ENCODE peak calls at places on chromosomes 4 and X, in eight cellular contexts. W is psoas muscle, G is tibial nerve, E is kidney epithelial cell, C is body of pancreas, D is GM06990, P is astrocyte of the spinal cord, Q is heart right ventricle. V is an unnamed sample.

GRCh38 chr4:123037809-123038208 is 115.4 kb upstream of the NUDT6 start:
- DNase-seq in E (peak), G (no peak), P (peak), W (no peak), Q (no peak), D (no peak), C (no peak), V (no peak)

GRCh38 chr4:85952982-85953650 is 406.7 kb downstream of the MAPK10 start:
- DNase-seq in E (no peak), Q (no peak), D (no peak), P (peak), C (no peak), W (no peak), G (no peak), V (no peak)

GRCh38 chrX:68842781-68843581 is 14.2 kb downstream of the EFNB1 start:
- DNase-seq in C (peak), E (no peak), P (peak), Q (no peak), D (no peak), W (no peak), G (no peak), V (no peak)

GRCh38 chrX:67917412-67918010 is 373.7 kb downstream of the AR start:
- DNase-seq in G (no peak), E (no peak), W (no peak), Q (no peak), D (no peak), P (no peak), C (no peak), V (no peak)

GRCh38 chrX:19799319-19800182 is 87.8 kb downstream of the SH3KBP1 start:
- DNase-seq in E (no peak), C (no peak), Q (no peak), W (no peak), D (no peak), G (no peak), P (peak), V (no peak)

GRCh38 chrX:43963726-43964125 is 9.5 kb downstream of the NDP start:
- DNase-seq in Q (no peak), P (no peak), D (no peak), W (no peak), E (no peak), G (no peak), C (no peak), V (no peak)

GRCh38 chr4:186838295-186838694 is 114.6 kb upstream of the FAT1 start:
- DNase-seq in C (no peak), P (no peak), D (no peak), Q (no peak), W (no peak), E (no peak), G (no peak), V (no peak)

GRCh38 chr4:67575232-67575888 is 16.8 kb downstream of the STAP1 start:
- DNase-seq in E (no peak), D (peak), P (no peak), G (no peak), C (peak), W (no peak), Q (no peak), V (no peak)

GRCh38 chrX:74505437-74505836 is 84.1 kb downstream of the SLC16A2 start:
- DNase-seq in Q (no peak), C (no peak), D (no peak), W (no peak), G (no peak), P (no peak), E (no peak), V (no peak)

GRCh38 chrX:118534716-118535493 is 39.3 kb downstream of the DOCK11 start:
- DNase-seq in E (no peak), W (no peak), D (no peak), G (no peak), C (no peak), P (peak), Q (no peak), V (no peak)

GRCh38 chr4:19030048-19030447 is 1008.5 kb upstream of the LCORL start:
- DNase-seq in W (no peak), Q (no peak), C (no peak), G (no peak), D (no peak), P (no peak), E (peak), V (no peak)

GRCh38 chrX:17697191-17697590 is 40.1 kb upstream of the SCML1 start:
- DNase-seq in P (no peak), E (no peak), G (no peak), W (no peak), C (no peak), Q (no peak), D (no peak), V (no peak)

GRCh38 chr4:3387154-3387942 is 54.4 kb upstream of the HGFAC start:
- DNase-seq in G (no peak), W (no peak), C (no peak), Q (peak), P (no peak), D (peak), E (no peak), V (no peak)
- H3K4me3 ChIP-seq in G (peak), W (peak), C (no peak), Q (peak), P (no peak), D (peak), E (no peak), V (no peak)

GRCh38 chr4:169791527-169792156 is 33.9 kb upstream of the HPF1 start:
- DNase-seq in E (peak), D (no peak), Q (peak), P (peak), G (peak), W (peak), C (peak), V (peak)
- TF ChIP-seq CTCF in E (peak), D (peak), Q (peak), P (peak), G (peak), W (peak), C (peak), V (peak)

GRCh38 chrX:40084471-40084870 is 13.3 kb downstream of the BCOR start:
- DNase-seq in W (no peak), E (no peak), D (no peak), G (no peak), P (no peak), Q (no peak), C (no peak), V (no peak)
- H3K4me3 ChIP-seq in W (peak), E (no peak), D (no peak), G (peak), P (no peak), Q (no peak), C (no peak), V (no peak)

GRCh38 chr4:144699565-144699964 is 53.6 kb downstream of the HHIP start:
- DNase-seq in E (no peak), P (peak), Q (no peak), G (no peak), C (no peak), D (no peak), W (no peak), V (no peak)
- TF ChIP-seq CTCF in E (no peak), P (no peak), Q (no peak), G (no peak), C (no peak), D (no peak), W (no peak), V (no peak)